ENCODE peak calls at places on chromosome 15, in seven cellular contexts. Q is ecto neural progenitor cell; T is memory B cell; G is naive thymus-derived CD8-positive, alpha-beta T cell; N is right cardiac atrium; X is HCT116; U is fibroblast of lung. S is an unnamed sample.

GRCh38 chr15:56052389-56053045 is 59.1 kb upstream of the NEDD4 start:
- DNase-seq in Q (no peak), T (peak), G (peak), N (no peak), X (peak), U (peak), S (no peak)

GRCh38 chr15:80639168-80639555 is 55.9 kb upstream of the ABHD17C start:
- DNase-seq in Q (no peak), T (no peak), G (no peak), N (no peak), X (no peak), U (no peak), S (no peak)

GRCh38 chr15:74988007-74988800 is 7.2 kb upstream of the SCAMP5 start:
- DNase-seq in Q (peak), T (no peak), G (no peak), N (no peak), X (peak), U (peak), S (no peak)

GRCh38 chr15:38617831-38618230 is 53.2 kb upstream of the RASGRP1 start:
- DNase-seq in Q (no peak), T (no peak), G (no peak), N (no peak), X (no peak), U (no peak), S (no peak)

GRCh38 chr15:45409596-45409995 is 31.3 kb upstream of the GATM start:
- DNase-seq in Q (no peak), T (no peak), G (no peak), N (no peak), X (no peak), U (no peak), S (no peak)

GRCh38 chr15:63997715-63998442 is 48.4 kb downstream of the DAPK2 start:
- DNase-seq in Q (no peak), T (no peak), G (no peak), N (no peak), X (no peak), U (no peak), S (no peak)

GRCh38 chr15:48358681-48359152 is 27.5 kb downstream of the DUT start:
- DNase-seq in Q (no peak), T (no peak), G (no peak), N (no peak), X (no peak), U (peak), S (no peak)

GRCh38 chr15:86231864-86232801 is 152.5 kb downstream of the AGBL1 start:
- DNase-seq in Q (peak), T (no peak), G (peak), N (peak), X (no peak), U (peak), S (no peak)

GRCh38 chr15:43977072-43977884 is 150.5 kb downstream of the WDR76 start:
- DNase-seq in Q (no peak), T (peak), G (peak), N (no peak), X (peak), U (peak), S (no peak)

GRCh38 chr15:78691167-78691872 is 50.3 kb upstream of the CHRNB4 start:
- DNase-seq in Q (no peak), T (no peak), G (no peak), N (no peak), X (no peak), U (no peak), S (no peak)

GRCh38 chr15:39581501-39582285 is 814 bp downstream of the THBS1 start:
- DNase-seq in Q (peak), T (no peak), G (no peak), N (peak), X (no peak), U (peak), S (no peak)

GRCh38 chr15:89740137-89740536 is 10.9 kb downstream of the MESP1 start:
- DNase-seq in Q (peak), T (peak), G (peak), N (no peak), X (peak), U (peak), S (no peak)

GRCh38 chr15:78177447-78177873 is 28.3 kb downstream of the IDH3A start:
- DNase-seq in Q (peak), T (peak), G (no peak), N (no peak), X (peak), U (peak), S (no peak)

GRCh38 chr15:90414408-90415028 is 26.5 kb downstream of the IQGAP1 start:
- DNase-seq in Q (no peak), T (no peak), G (no peak), N (no peak), X (no peak), U (peak), S (no peak)

GRCh38 chr15:70281811-70282307 is 184.1 kb upstream of the TLE3 start:
- DNase-seq in Q (no peak), T (peak), G (no peak), N (no peak), X (no peak), U (peak), S (peak)

GRCh38 chr15:52076889-52077781 is 35.4 kb downstream of the BCL2L10 start:
- DNase-seq in Q (no peak), T (no peak), G (no peak), N (no peak), X (peak), U (peak), S (no peak)

GRCh38 chr15:53216036-53216435 is 425.9 kb upstream of the ONECUT1 start:
- DNase-seq in Q (no peak), T (no peak), G (no peak), N (no peak), X (no peak), U (no peak), S (no peak)

GRCh38 chr15:89814112-89814742 is 425 bp downstream of the ANPEP start:
- DNase-seq in Q (no peak), T (no peak), G (no peak), N (peak), X (no peak), U (no peak), S (peak)

GRCh38 chr15:57740048-57740447 is 33.5 kb downstream of the POLR2M start:
- DNase-seq in Q (no peak), T (no peak), G (no peak), N (no peak), X (no peak), U (no peak), S (no peak)

GRCh38 chr15:51368751-51369450 is 27.4 kb downstream of the GLDN start:
- DNase-seq in Q (no peak), T (no peak), G (no peak), N (no peak), X (no peak), U (peak), S (no peak)

GRCh38 chr15:50251638-50252182 is 13.8 kb downstream of the HDC start:
- DNase-seq in Q (no peak), T (no peak), G (no peak), N (no peak), X (no peak), U (peak), S (no peak)

GRCh38 chr15:54719325-54719724 is 477.4 kb downstream of the RSL24D1 start:
- DNase-seq in Q (no peak), T (no peak), G (no peak), N (no peak), X (no peak), U (no peak), S (no peak)

GRCh38 chr15:76169792-76170425 is 110.1 kb downstream of the TMEM266 start:
- DNase-seq in Q (no peak), T (no peak), G (no peak), N (peak), X (no peak), U (peak), S (no peak)

GRCh38 chr15:94083467-94083991 is 147.8 kb upstream of the MCTP2 start:
- DNase-seq in Q (no peak), T (no peak), G (no peak), N (no peak), X (no peak), U (peak), S (no peak)

GRCh38 chr15:79834496-79834895 is 62.3 kb downstream of the MTHFS start:
- DNase-seq in Q (no peak), T (no peak), G (no peak), N (no peak), X (no peak), U (no peak), S (no peak)

GRCh38 chr15:80967451-80967850 is 22.2 kb downstream of the MESD start:
- DNase-seq in Q (peak), T (no peak), G (no peak), N (no peak), X (no peak), U (peak), S (no peak)

GRCh38 chr15:40746916-40747418 is 8.1 kb downstream of the RMDN3 start:
- DNase-seq in Q (no peak), T (no peak), G (no peak), N (no peak), X (no peak), U (no peak), S (no peak)

GRCh38 chr15:41870689-41871081 is 23.2 kb downstream of the SPTBN5 start:
- DNase-seq in Q (no peak), T (no peak), G (peak), N (no peak), X (no peak), U (peak), S (no peak)

GRCh38 chr15:69311319-69311721 is 12.6 kb downstream of the PAQR5 start:
- DNase-seq in Q (no peak), T (no peak), G (no peak), N (no peak), X (no peak), U (peak), S (no peak)

GRCh38 chr15:65791335-65792129 is 561 bp downstream of the DENND4A start:
- DNase-seq in Q (peak), T (peak), G (peak), N (peak), X (no peak), U (peak), S (no peak)

GRCh38 chr15:29337156-29337959 is 67.7 kb upstream of the NSMCE3 start:
- DNase-seq in Q (no peak), T (no peak), G (no peak), N (no peak), X (no peak), U (peak), S (no peak)

GRCh38 chr15:91936182-91936775 is 82.8 kb downstream of the SLCO3A1 start:
- DNase-seq in Q (no peak), T (no peak), G (no peak), N (no peak), X (no peak), U (no peak), S (no peak)

S was measured in activated B cell treated with CpG ODN at 0.5 μM for 24 hours.